ENCODE peak calls at places on chromosomes 11 and 22, in ten cellular contexts. D is cardiac muscle cell; M is adipocyte; E is lower lobe of right lung; W is CD4-positive, alpha-beta T cell; N is tibial nerve; S is SJSA1; B is ovary; J is dorsolateral prefrontal cortex; F is CD8-positive, alpha-beta memory T cell. G is an unnamed sample.

GRCh38 chr11:2748814-2749554 is 49.2 kb upstream of the KCNQ1OT1 start:
- DNase-seq in D (no peak), M (no peak), E (peak; percentile 23), W (no peak), N (no peak), S (no peak), B (peak; percentile 16), J (no peak), F (peak; percentile 26), G (no peak)

GRCh38 chr11:121452609-121453150 is at the start of gene SORL1-AS1:
- DNase-seq in D (no peak), M (no peak), E (no peak), W (peak; percentile 39), N (no peak), S (no peak), B (no peak), J (no peak), F (peak; percentile 63), G (peak; percentile 41)

GRCh38 chr11:91707652-91708051 is 517.0 kb upstream of the FAT3 start:
- DNase-seq in D (no peak), M (no peak), E (no peak), W (no peak), N (no peak), S (no peak), B (no peak), J (no peak), F (no peak), G (no peak)

GRCh38 chr11:119056397-119056999 is 507 bp downstream of the HYOU1 start:
- DNase-seq in D (peak; percentile 38), M (peak; percentile 50), E (peak; percentile 65), W (peak; percentile 29), N (no peak), S (no peak), B (peak; percentile 59), J (peak; percentile 51), F (peak; percentile 69), G (peak; percentile 47)

GRCh38 chr11:65524010-65524746 is 705 bp upstream of the SCYL1 start:
- DNase-seq in D (no peak), M (no peak), E (peak; percentile 75), W (no peak), N (peak; percentile 51), S (peak; percentile 63), B (peak; percentile 81), J (no peak), F (peak; percentile 59), G (peak; percentile 27)

GRCh38 chr11:26278354-26278753 is 53.6 kb upstream of the ANO3 start:
- DNase-seq in D (no peak), M (no peak), E (no peak), W (no peak), N (no peak), S (no peak), B (no peak), J (no peak), F (no peak), G (no peak)

GRCh38 chr11:13465909-13466371 is 2.9 kb upstream of the BTBD10 start:
- DNase-seq in D (peak; percentile 30), M (peak; percentile 72), E (no peak), W (no peak), N (peak; percentile 18), S (no peak), B (no peak), J (no peak), F (no peak), G (peak; percentile 55)

GRCh38 chr11:8760896-8761295 is 78.3 kb downstream of the RPL27A start:
- DNase-seq in D (no peak), M (no peak), E (no peak), W (no peak), N (no peak), S (no peak), B (no peak), J (no peak), F (no peak), G (no peak)

GRCh38 chr11:85531498-85531897 is 95.6 kb downstream of the DLG2 start:
- DNase-seq in D (no peak), M (no peak), E (no peak), W (no peak), N (no peak), S (no peak), B (no peak), J (no peak), F (no peak), G (no peak)

GRCh38 chr11:130609121-130610035 is 160.9 kb downstream of the ADAMTS15 start:
- DNase-seq in D (no peak), M (peak; percentile 78), E (peak; percentile 71), W (no peak), N (peak; percentile 96), S (no peak), B (peak; percentile 64), J (no peak), F (no peak), G (peak; percentile 38)

GRCh38 chr11:71490044-71490730 is 36.9 kb upstream of the KRTAP5-7 start:
- DNase-seq in D (no peak), M (no peak), E (no peak), W (no peak), N (no peak), S (no peak), B (no peak), J (no peak), F (no peak), G (no peak)

DNA sequence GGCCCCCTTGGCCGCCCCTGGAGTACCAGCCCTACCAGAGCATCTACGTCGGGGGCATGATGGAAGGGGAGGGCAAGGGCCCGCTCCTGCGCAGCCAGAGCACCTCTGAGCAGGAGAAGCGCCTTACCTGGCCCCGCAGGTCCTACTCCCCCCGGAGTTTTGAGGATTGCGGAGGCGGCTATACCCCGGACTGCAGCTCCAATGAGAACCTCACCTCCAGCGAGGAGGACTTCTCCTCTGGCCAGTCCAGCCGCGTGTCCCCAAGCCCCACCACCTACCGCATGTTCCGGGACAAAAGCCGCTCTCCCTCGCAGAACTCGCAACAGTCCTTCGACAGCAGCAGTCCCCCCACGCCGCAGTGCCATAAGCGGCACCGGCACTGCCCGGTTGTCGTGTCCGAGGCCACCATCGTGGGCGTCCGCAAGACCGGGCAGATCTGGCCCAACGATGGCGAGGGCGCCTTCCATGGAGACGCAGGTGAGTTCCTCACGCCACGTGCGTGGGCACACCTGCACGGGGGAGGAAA is 1.5 kb downstream of the BCR start:
- DNase-seq in D (no peak), M (no peak), E (no peak), W (no peak), N (no peak), S (no peak), B (no peak), J (no peak), F (peak; percentile 50), G (no peak)
- H3K27me3 ChIP-seq in D (no peaks in the 10 kb centered on the region), M (no peaks in the 10 kb centered on the region), E (no peaks in the 10 kb centered on the region), W (no peaks in the 10 kb centered on the region), N (no peaks in the 10 kb centered on the region), S (no peaks in the 10 kb centered on the region), B (no peaks in the 10 kb centered on the region), J (no peaks in the 10 kb centered on the region), F (no peaks in the 10 kb centered on the region), G (no peaks in the 10 kb centered on the region)

GRCh38 chr22:22165936-22166710 is 78.5 kb upstream of the VPREB1 start:
- DNase-seq in D (no peak), M (no peak), E (no peak), W (no peak), N (no peak), S (no peak), B (no peak), J (no peak), F (no peak), G (no peak)

GRCh38 chr22:22166941-22167713 is 77.5 kb upstream of the VPREB1 start:
- DNase-seq in D (no peak), M (no peak), E (no peak), W (no peak), N (no peak), S (no peak), B (no peak), J (no peak), F (no peak), G (no peak)

GRCh38 chr22:22161924-22162851 is 82.4 kb upstream of the VPREB1 start:
- DNase-seq in D (no peak), M (no peak), E (no peak), W (no peak), N (no peak), S (no peak), B (no peak), J (no peak), F (no peak), G (no peak)

GRCh38 chr22:22167791-22168189 is 76.8 kb upstream of the VPREB1 start:
- DNase-seq in D (no peak), M (no peak), E (no peak), W (no peak), N (no peak), S (no peak), B (no peak), J (no peak), F (no peak), G (no peak)

GRCh38 chr22:22164541-22165272 is 79.9 kb upstream of the VPREB1 start:
- DNase-seq in D (no peak), M (no peak), E (no peak), W (no peak), N (no peak), S (no peak), B (no peak), J (no peak), F (no peak), G (no peak)
- H3K27me3 ChIP-seq in D (peaks cover 77% of the 10 kb centered on the region), M (peaks cover 67% of the 10 kb centered on the region), E (peaks cover 10% of the 10 kb centered on the region), W (no peaks in the 10 kb centered on the region), N (no peaks in the 10 kb centered on the region), S (peaks cover 11% of the 10 kb centered on the region), B (no peaks in the 10 kb centered on the region), J (no peaks in the 10 kb centered on the region), F (no peaks in the 10 kb centered on the region), G (peaks cover 9% of the 10 kb centered on the region)

GRCh38 chr22:22371031-22371541 is 126.5 kb downstream of the VPREB1 start:
- DNase-seq in D (no peak), M (no peak), E (no peak), W (no peak), N (no peak), S (peak; percentile 34), B (no peak), J (no peak), F (no peak), G (no peak)

GRCh38 chr22:22368516-22368915 is 123.9 kb downstream of the VPREB1 start:
- DNase-seq in D (no peak), M (no peak), E (no peak), W (no peak), N (no peak), S (peak; percentile 19), B (no peak), J (no peak), F (no peak), G (no peak)

GRCh38 chr22:22372063-22372462 is 127.5 kb downstream of the VPREB1 start:
- DNase-seq in D (no peak), M (no peak), E (no peak), W (no peak), N (no peak), S (peak; percentile 11), B (no peak), J (no peak), F (no peak), G (no peak)

GRCh38 chr22:22366478-22366988 is 121.9 kb downstream of the VPREB1 start:
- DNase-seq in D (no peak), M (no peak), E (no peak), W (no peak), N (no peak), S (peak; percentile 11), B (no peak), J (no peak), F (no peak), G (no peak)

GRCh38 chr22:22369962-22370265 is 125.3 kb downstream of the VPREB1 start:
- DNase-seq in D (no peak), M (no peak), E (no peak), W (no peak), N (peak; percentile 41), S (peak; percentile 16), B (no peak), J (no peak), F (no peak), G (no peak)
- H3K27me3 ChIP-seq in D (no peaks in the 10 kb centered on the region), M (peaks cover 78% of the 10 kb centered on the region), E (peaks cover 4% of the 10 kb centered on the region), W (peaks cover 7% of the 10 kb centered on the region), N (peaks cover 2% of the 10 kb centered on the region), S (peaks cover 37% of the 10 kb centered on the region), B (no peaks in the 10 kb centered on the region), J (no peaks in the 10 kb centered on the region), F (peaks cover 5% of the 10 kb centered on the region), G (peaks cover 2% of the 10 kb centered on the region)

GRCh38 chr11:120208777-120209176 is 2.1 kb upstream of the OAF start:
- DNase-seq in D (no peak), M (peak; percentile 52), E (no peak), W (no peak), N (peak; percentile 63), S (no peak), B (peak; percentile 65), J (no peak), F (no peak), G (peak; percentile 89)
- H3K27me3 ChIP-seq in D (peaks cover 73% of the 10 kb centered on the region), M (no peaks in the 10 kb centered on the region), E (no peaks in the 10 kb centered on the region), W (peaks cover 7% of the 10 kb centered on the region), N (no peaks in the 10 kb centered on the region), S (no peaks in the 10 kb centered on the region), B (no peaks in the 10 kb centered on the region), J (no peaks in the 10 kb centered on the region), F (no peaks in the 10 kb centered on the region), G (no peaks in the 10 kb centered on the region)

G was measured in bronchial epithelial cell.